ENCODE peak calls at places on chromosome 16, in four cellular contexts. J is GM12865, Y is heart right ventricle, M is fibroblast of pulmonary artery. G is an unnamed sample.

GRCh38 chr16:23280483-23280967 is 21.6 kb upstream of the SCNN1B start:
- DNase-seq in Y (no peak), J (no peak), M (no peak), G (no peak)

GRCh38 chr16:87382023-87382785 is 1.4 kb downstream of the FBXO31 start:
- DNase-seq in M (no peak), J (no peak), Y (no peak), G (no peak)

GRCh38 chr16:54657058-54657708 is 273.5 kb upstream of the IRX5 start:
- DNase-seq in J (no peak), Y (no peak), M (peak), G (no peak)

GRCh38 chr16:35185366-35186044 is 1726.1 kb downstream of the TP53TG3F start:
- DNase-seq in M (no peak), Y (no peak), J (no peak), G (no peak)

GRCh38 chr16:47129755-47130435 is 13.8 kb downstream of the NETO2 start:
- DNase-seq in M (peak), Y (no peak), J (no peak), G (no peak)

GRCh38 chr16:21260870-21261791 is 17.0 kb downstream of the CRYM start:
- DNase-seq in J (no peak), M (peak), Y (no peak), G (no peak)

GRCh38 chr16:88740727-88741055 is 34.4 kb downstream of the CTU2 start:
- DNase-seq in M (no peak), Y (no peak), J (no peak), G (no peak)

GRCh38 chr16:8861563-8862308 is 7.1 kb downstream of the CARHSP1 start:
- DNase-seq in M (no peak), Y (peak), J (no peak), G (no peak)

GRCh38 chr16:21097151-21097550 is 53.5 kb downstream of the DNAH3 start:
- DNase-seq in J (no peak), Y (no peak), M (peak), G (no peak)

GRCh38 chr16:85172465-85173071 is 60.3 kb upstream of the CIBAR2 start:
- DNase-seq in Y (peak), M (peak), J (peak), G (no peak)

GRCh38 chr16:88971371-88972097 is 5.5 kb downstream of the CBFA2T3 start:
- DNase-seq in Y (peak), J (peak), M (no peak), G (peak)

GRCh38 chr16:29807426-29808218 is 1.3 kb downstream of the MAZ start:
- DNase-seq in J (peak), M (peak), Y (peak), G (peak)

GRCh38 chr16:46808997-46809396 is 22.0 kb downstream of the C16orf87 start:
- DNase-seq in Y (no peak), J (peak), M (no peak), G (no peak)

GRCh38 chr16:20901441-20902112 is 1.0 kb downstream of the LYRM1 start:
- DNase-seq in Y (peak), J (peak), M (peak), G (peak)

GRCh38 chr16:71645450-71645849 is 19.5 kb downstream of the MARVELD3 start:
- DNase-seq in Y (no peak), M (peak), J (peak), G (no peak)

GRCh38 chr16:72400257-72401078 is 228.5 kb upstream of the PMFBP1 start:
- DNase-seq in M (peak), J (peak), Y (no peak), G (peak)

GRCh38 chr16:4347765-4348509 is 3.2 kb downstream of the PAM16 start:
- DNase-seq in M (no peak), J (no peak), Y (no peak), G (no peak)

GRCh38 chr16:22424161-22424937 is 49.9 kb upstream of the CDR2 start:
- DNase-seq in Y (peak), M (no peak), J (no peak), G (no peak)

GRCh38 chr16:78292726-78293380 is 193.4 kb downstream of the WWOX start:
- DNase-seq in Y (no peak), J (no peak), M (no peak), G (no peak)

GRCh38 chr16:1961651-1962067 is 2.3 kb downstream of the NDUFB10 start:
- DNase-seq in M (no peak), J (peak), Y (no peak), G (no peak)

GRCh38 chr16:1966460-1966859 is at the start of gene RNF151:
- DNase-seq in Y (no peak), J (no peak), M (no peak), G (no peak)

GRCh38 chr16:1965610-1966009 is 984 bp upstream of the RPS2 start:
- DNase-seq in J (no peak), M (no peak), Y (no peak), G (no peak)

GRCh38 chr16:1964506-1965471 is at the start of gene RPS2:
- DNase-seq in M (peak), J (peak), Y (peak), G (peak)

GRCh38 chr16:1964046-1964505 is 550 bp downstream of the RPS2 start:
- DNase-seq in Y (peak), M (peak), J (peak), G (no peak)
- TF ChIP-seq CTCF in Y (no peak), M (no peak), J (no peak), G (peak)

DNA sequence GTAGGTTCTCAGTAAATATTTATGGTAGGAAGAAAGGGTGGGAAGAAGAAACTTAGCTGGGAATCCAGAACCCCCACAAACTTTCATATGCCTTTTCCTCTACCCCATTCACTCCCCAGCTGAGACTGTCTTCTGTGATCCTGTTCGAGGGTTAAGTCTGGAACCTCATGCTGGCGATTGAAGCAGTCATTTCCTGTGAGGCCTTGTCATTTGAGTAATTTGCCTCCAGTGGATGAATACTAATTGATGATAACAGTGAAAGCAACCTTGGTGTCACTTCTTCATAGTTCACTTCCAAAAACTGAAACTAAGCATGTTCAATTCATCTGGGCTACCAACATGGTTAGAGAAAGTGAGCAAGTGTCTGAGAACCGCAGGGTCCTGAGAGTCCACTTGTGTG is 401.2 kb downstream of the CDH13 start:
- DNase-seq in Y (no peak), M (no peak), J (no peak), G (no peak)
- H3K4me3 ChIP-seq in Y (no peak), M (no peak), J (no peak), G (no peak)

GRCh38 chr16:82643136-82643535 is 16.4 kb downstream of the CDH13 start:
- DNase-seq in M (no peak), Y (no peak), J (peak), G (no peak)

GRCh38 chr16:82639263-82639662 is 12.5 kb downstream of the CDH13 start:
- DNase-seq in Y (no peak), M (no peak), J (no peak), G (no peak)

GRCh38 chr16:82643936-82644630 is 17.3 kb downstream of the CDH13 start:
- DNase-seq in J (no peak), Y (no peak), M (no peak), G (no peak)

GRCh38 chr16:82639666-82640336 is 13.0 kb downstream of the CDH13 start:
- DNase-seq in M (peak), J (peak), Y (peak), G (no peak)

DNA sequence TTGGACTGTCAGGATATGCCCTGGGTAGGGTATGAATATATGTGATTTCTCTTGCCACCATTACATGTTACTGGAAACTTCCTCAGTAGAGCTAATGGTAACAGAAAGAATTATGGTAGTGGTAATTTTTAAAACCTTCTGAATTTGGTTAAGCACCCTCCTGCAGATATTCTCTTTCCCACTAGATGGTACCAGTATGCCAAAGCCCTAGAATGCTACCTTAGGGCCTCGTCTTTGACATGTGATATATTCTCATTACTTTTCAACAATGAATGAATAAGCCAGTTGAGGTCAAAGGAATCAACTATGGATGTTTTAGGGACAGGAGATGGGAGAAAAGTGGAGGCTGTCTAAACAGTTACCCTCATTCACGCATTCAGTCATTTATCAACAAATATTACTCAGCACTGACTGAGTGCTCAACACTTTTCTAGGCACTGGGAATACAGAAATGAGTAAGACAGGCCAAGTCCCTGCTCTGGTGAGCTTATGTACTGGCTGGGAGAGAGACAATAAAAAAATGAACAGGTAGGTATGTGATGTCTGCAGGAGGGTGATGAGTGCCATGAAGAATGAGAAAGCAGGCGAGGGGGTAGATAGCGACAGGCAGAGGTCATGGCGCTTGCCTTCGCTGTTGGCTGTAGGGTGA is 14.7 kb downstream of the CDH13 start:
- DNase-seq in Y (no peak), J (peak), M (peak), G (no peak)
- TF ChIP-seq CTCF in Y (peak), J (peak), M (peak), G (peak)

DNA sequence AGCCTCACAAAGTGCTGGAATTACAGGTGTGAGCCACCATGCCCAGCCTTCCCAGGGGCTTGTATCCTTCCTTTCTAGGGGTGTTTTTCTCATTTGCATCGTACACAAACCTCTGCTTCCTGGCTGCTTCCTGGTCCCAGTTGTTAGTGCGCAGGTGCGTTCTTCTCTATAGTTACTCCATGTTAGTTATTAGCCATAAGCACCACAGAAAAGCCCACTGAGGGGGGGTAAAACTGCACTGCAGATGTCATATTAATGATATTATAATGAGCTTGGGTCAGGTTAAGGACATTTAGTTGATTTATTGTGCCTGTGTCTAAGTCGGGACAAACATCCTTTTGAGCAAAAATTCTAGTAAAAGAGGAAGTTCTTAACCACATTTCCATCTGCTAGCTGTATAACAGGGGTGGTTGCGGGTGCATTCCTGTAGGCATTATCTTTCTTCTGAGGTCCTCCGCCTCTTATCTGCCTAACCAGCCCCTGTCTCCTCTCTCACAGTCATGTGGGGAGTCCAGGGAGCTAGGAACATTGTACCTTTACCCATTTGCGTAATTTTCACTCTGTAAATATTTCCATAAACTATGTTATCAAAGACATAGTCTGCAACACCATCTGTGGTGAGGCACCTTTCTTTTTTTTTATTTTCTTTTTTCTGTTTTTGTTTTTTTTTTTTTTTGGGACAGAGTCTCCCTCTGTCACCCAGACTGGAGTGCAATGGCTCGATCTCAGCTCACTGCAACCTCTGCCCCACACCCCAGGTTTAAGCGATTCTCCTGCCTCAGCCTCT is 23.6 kb upstream of the ATF7IP2 start:
- DNase-seq in J (peak), Y (no peak), M (no peak), G (no peak)
- H3K4me3 ChIP-seq in J (no peak), Y (no peak), M (no peak), G (no peak)

GRCh38 chr16:70441406-70441990 is 2.6 kb upstream of the ST3GAL2 start:
- DNase-seq in Y (no peak), J (no peak), M (no peak), G (no peak)

GRCh38 chr16:70437582-70438324 is 1.1 kb downstream of the ST3GAL2 start:
- DNase-seq in J (peak), M (peak), Y (no peak), G (no peak)

GRCh38 chr16:70437017-70437581 is 1.8 kb downstream of the ST3GAL2 start:
- DNase-seq in M (peak), J (peak), Y (no peak), G (no peak)

GRCh38 chr16:70438325-70438982 is 446 bp downstream of the ST3GAL2 start:
- DNase-seq in J (no peak), M (no peak), Y (peak), G (no peak)

GRCh38 chr16:70438983-70439862 is at the start of gene ST3GAL2:
- DNase-seq in M (peak), J (peak), Y (peak), G (peak)
- TF ChIP-seq CTCF in M (no peak), J (peak), Y (peak), G (peak)

GRCh38 chr16:67170948-67171649 is 761 bp downstream of the NOL3 start:
- DNase-seq in J (no peak), Y (no peak), M (no peak), G (no peak)

GRCh38 chr16:67173808-67174705 is 3.7 kb downstream of the NOL3 start:
- DNase-seq in J (peak), M (peak), Y (peak), G (no peak)

GRCh38 chr16:67174706-67175231 is 4.4 kb downstream of the NOL3 start:
- DNase-seq in Y (no peak), M (no peak), J (no peak), G (no peak)

GRCh38 chr16:67170168-67170947 is at the start of gene NOL3:
- DNase-seq in J (peak), Y (peak), M (peak), G (no peak)

GRCh38 chr16:67173323-67173722 is 3.0 kb downstream of the NOL3 start:
- DNase-seq in Y (no peak), J (no peak), M (no peak), G (no peak)
- H3K4me3 ChIP-seq in Y (peak), J (peak), M (peak), G (peak)

GRCh38 chr16:57387598-57388354 is 15.5 kb downstream of the CX3CL1 start:
- DNase-seq in M (no peak), Y (no peak), J (peak), G (no peak)
- TF ChIP-seq CTCF in M (no peak), Y (no peak), J (no peak), G (no peak)

DNA sequence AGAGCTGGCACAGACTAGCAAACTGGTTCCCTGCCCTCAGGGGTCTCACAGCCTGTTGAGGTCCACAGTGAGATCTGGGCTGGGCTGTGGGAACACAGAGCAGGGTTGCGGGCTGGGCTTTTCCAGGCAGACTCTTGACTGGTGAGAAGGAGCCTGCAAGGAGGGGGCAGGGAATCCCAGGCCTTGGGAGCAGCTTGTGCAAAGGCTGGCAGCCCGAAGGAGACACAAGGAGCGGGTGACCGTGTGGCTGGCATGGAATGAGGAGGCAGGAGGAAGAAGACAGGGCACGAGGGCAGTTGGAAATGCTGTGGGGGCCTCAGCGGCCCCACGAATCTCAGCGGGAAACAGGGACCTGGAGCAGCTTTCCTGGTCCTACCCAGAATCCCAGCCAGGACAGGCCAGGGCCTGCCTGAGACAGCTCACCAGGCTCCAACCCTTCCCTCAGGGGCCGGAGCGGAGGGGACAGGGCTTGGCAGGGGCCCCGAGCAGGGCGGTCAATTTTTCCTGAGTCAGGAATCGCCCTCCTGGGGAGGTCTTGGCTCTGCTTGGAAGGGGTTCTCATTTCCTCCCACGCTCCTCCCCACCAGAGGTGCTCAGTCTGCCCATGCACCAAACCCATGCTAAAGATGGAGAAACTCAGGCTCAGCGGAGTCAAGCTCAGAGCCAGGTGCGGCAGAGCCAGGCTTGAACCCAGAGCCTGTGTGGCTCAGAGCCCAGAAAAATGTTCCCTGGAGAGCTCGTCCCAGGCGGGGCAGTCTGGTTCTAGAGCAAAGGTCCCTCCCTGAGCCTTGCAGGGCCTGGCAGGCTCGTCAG is 9.2 kb upstream of the SNN start:
- DNase-seq in J (no peak), M (no peak), Y (peak), G (no peak)
- H3K4me3 ChIP-seq in J (no peak), M (no peak), Y (no peak), G (no peak)

GRCh38 chr16:66190411-66190810 is 176.1 kb upstream of the CDH5 start:
- DNase-seq in J (no peak), Y (no peak), M (no peak), G (no peak)

GRCh38 chr16:66194866-66195265 is 171.6 kb upstream of the CDH5 start:
- DNase-seq in J (no peak), Y (no peak), M (no peak), G (no peak)

GRCh38 chr16:66193543-66194229 is 172.8 kb upstream of the CDH5 start:
- DNase-seq in J (no peak), M (no peak), Y (no peak), G (no peak)

GRCh38 chr16:66188786-66189725 is 177.4 kb upstream of the CDH5 start:
- DNase-seq in J (no peak), M (peak), Y (no peak), G (no peak)

GRCh38 chr16:66189951-66190350 is 176.5 kb upstream of the CDH5 start:
- DNase-seq in J (no peak), M (peak), Y (no peak), G (no peak)
- TF ChIP-seq CTCF in J (no peak), M (no peak), Y (no peak), G (no peak)

GRCh38 chr16:57533618-57534336 is 2.6 kb downstream of the CCDC102A start:
- DNase-seq in Y (no peak), J (no peak), M (no peak), G (no peak)
- H3K4me3 ChIP-seq in Y (no peak), J (no peak), M (no peak), G (no peak)